ENCODE peak calls at places on chromosomes 2 and 18, in four cellular contexts. N is prostate gland, I is glutamatergic neuron, L is GM20000. T is an unnamed sample.

GRCh38 chr2:68377137-68377780 is 12.2 kb downstream of the PLEK start:
- DNase-seq in N (no peak), I (no peak), L (no peak), T (no peak)

GRCh38 chr2:208097801-208098200 is 26.5 kb downstream of the CRYGD start:
- DNase-seq in N (no peak), I (no peak), L (no peak), T (no peak)

GRCh38 chr2:24559714-24560113 is 68.7 kb downstream of the NCOA1 start:
- DNase-seq in N (no peak), I (no peak), L (no peak), T (no peak)

GRCh38 chr2:160371251-160372009 is 122.2 kb downstream of the RBMS1 start:
- DNase-seq in N (no peak), I (no peak), L (no peak), T (no peak)

GRCh38 chr2:224347181-224348051 is 54.5 kb downstream of the FAM124B start:
- DNase-seq in N (no peak), I (no peak), L (no peak), T (no peak)

GRCh38 chr2:109470121-109470921 is 143.4 kb downstream of the SEPTIN10 start:
- DNase-seq in N (no peak), I (no peak), L (no peak), T (no peak)

GRCh38 chr18:77115461-77115907 is 17.1 kb downstream of the MBP start:
- DNase-seq in N (no peak), I (no peak), L (no peak), T (no peak)

GRCh38 chr18:11857177-11857887 is 6.1 kb downstream of the CHMP1B start:
- DNase-seq in N (no peak), I (no peak), L (no peak), T (no peak)

GRCh38 chr2:12555012-12555645 is 161.6 kb upstream of the TRIB2 start:
- DNase-seq in N (no peak), I (no peak), L (peak; percentile 19), T (no peak)

GRCh38 chr2:108968619-108969018 is 20.4 kb downstream of the EDAR start:
- DNase-seq in N (peak; percentile 69), I (no peak), L (no peak), T (no peak)

GRCh38 chr18:13310286-13310685 is 91.7 kb downstream of the LDLRAD4 start:
- DNase-seq in N (no peak), I (no peak), L (no peak), T (no peak)

GRCh38 chr2:227479865-227480475 is 8.0 kb downstream of the AGFG1 start:
- DNase-seq in N (no peak), I (no peak), L (no peak), T (no peak)

GRCh38 chr2:191001032-191001431 is 12.9 kb downstream of the STAT1 start:
- DNase-seq in N (peak; percentile 26), I (no peak), L (no peak), T (no peak)

GRCh38 chr2:127014630-127015029 is 92.3 kb downstream of the BIN1 start:
- DNase-seq in N (no peak), I (no peak), L (no peak), T (no peak)

GRCh38 chr2:69843993-69844392 is 14.5 kb downstream of the GMCL1 start:
- DNase-seq in N (no peak), I (no peak), L (no peak), T (no peak)

GRCh38 chr2:168482245-168482644 is 26.2 kb downstream of the CERS6 start:
- DNase-seq in N (no peak), I (no peak), L (no peak), T (no peak)

GRCh38 chr2:221767106-221767878 is 195.2 kb upstream of the EPHA4 start:
- DNase-seq in N (no peak), I (no peak), L (no peak), T (no peak)

GRCh38 chr2:7994397-7994951 is 687.4 kb upstream of the ID2 start:
- DNase-seq in N (no peak), I (no peak), L (no peak), T (no peak)

GRCh38 chr2:230614913-230615332 is 97.7 kb upstream of the CAB39 start:
- DNase-seq in N (no peak), I (no peak), L (peak; percentile 70), T (no peak)

GRCh38 chr18:55912919-55913318 is 324.9 kb upstream of the TCF4 start:
- DNase-seq in N (no peak), I (no peak), L (no peak), T (no peak)

GRCh38 chr2:216242365-216242764 is 129.9 kb downstream of the MARCHF4 start:
- DNase-seq in N (no peak), I (peak; percentile 41), L (no peak), T (no peak)

GRCh38 chr2:94956797-94957391 is 68.6 kb upstream of the MAL start:
- DNase-seq in N (peak; percentile 33), I (peak; percentile 69), L (peak; percentile 53), T (no peak)

GRCh38 chr2:167843657-167844056 is 403.7 kb downstream of the STK39 start:
- DNase-seq in N (no peak), I (no peak), L (no peak), T (no peak)

GRCh38 chr2:134912406-134912805 is 6.2 kb upstream of the CCNT2 start:
- DNase-seq in N (no peak), I (no peak), L (no peak), T (no peak)

GRCh38 chr2:223460774-223461211 is 141.4 kb downstream of the SCG2 start:
- DNase-seq in N (no peak), I (no peak), L (no peak), T (no peak)

GRCh38 chr18:74540689-74541421 is 6.6 kb downstream of the CNDP1 start:
- DNase-seq in N (no peak), I (no peak), L (no peak), T (no peak)

GRCh38 chr2:234191819-234192407 is 141.4 kb downstream of the SPP2 start:
- DNase-seq in N (no peak), I (no peak), L (no peak), T (no peak)

GRCh38 chr2:102049756-102050443 is 58.1 kb downstream of the IL1R2 start:
- DNase-seq in N (peak; percentile 83), I (no peak), L (no peak), T (no peak)

GRCh38 chr2:10028407-10028987 is 14.9 kb upstream of the KLF11 start:
- DNase-seq in N (no peak), I (no peak), L (no peak), T (no peak)
- TF ChIP-seq CTCF in N (no peak), I (no peak), L (peak; percentile 4), T (no peak)

DNA sequence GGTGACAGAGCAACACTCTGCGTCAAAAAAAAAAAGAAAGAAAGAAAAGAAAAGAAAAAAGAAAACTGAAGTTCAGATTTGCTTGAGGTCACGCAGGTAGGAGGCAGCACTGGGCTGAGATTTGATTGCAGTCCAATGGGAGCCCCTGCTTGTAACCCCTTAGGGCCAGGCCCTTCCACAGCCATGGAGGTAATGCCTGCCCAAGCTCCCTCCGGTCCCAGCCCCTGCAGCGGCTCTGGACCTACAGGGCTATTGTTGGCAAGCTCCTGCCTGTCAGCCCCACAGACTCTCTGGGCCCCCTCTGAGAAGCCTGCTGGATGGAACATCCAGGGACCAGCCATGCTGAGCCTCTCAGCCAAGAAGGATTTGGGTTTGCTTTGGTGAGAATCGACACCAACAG is 12.2 kb downstream of the ZFP36L2 start:
- DNase-seq in N (no peak), I (no peak), L (no peak), T (no peak)
- TF ChIP-seq CTCF in N (no peak), I (no peak), L (no peak), T (no peak)

DNA sequence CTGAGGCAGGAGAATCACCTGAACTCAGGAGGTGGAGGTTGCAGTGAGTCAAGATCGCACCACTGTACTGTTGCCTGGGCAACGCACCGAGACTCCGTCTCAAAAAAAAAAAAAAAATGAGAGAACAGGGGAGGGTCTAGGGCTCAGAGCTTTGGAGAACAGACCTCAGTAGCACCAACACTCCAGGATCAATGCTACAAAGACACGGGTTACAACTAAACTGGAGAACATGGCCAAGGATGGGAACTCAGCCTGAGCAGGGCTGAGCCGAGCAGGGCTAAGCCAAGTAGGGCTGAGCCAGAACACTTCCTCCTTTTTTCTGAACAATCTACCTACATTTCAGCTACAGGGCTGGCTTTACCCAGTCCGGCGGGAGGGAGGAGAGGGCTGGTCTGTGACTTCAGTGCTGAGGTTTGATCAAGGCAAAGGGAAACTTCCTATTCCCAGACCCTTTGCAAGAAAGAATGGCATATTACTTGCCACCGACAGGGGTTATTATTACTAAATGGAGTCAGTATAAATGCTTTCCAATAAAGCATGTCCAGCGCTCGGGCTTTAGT is 2.9 kb upstream of the CASP8 start:
- DNase-seq in N (no peak), I (no peak), L (peak; percentile 53), T (no peak)
- TF ChIP-seq CTCF in N (peak; percentile 28), I (no peak), L (no peak), T (no peak)

GRCh38 chr2:241701405-241702154 is at the start of gene ING5:
- DNase-seq in N (peak; percentile 96), I (peak; percentile 99), L (peak; percentile 95), T (peak; percentile 95)
- TF ChIP-seq CTCF in N (no peak), I (no peak), L (no peak), T (peak; percentile 12)

GRCh38 chr2:203682688-203683130 is 23.7 kb upstream of the CD28 start:
- DNase-seq in N (no peak), I (no peak), L (no peak), T (no peak)
- TF ChIP-seq CTCF in N (no peak), I (no peak), L (no peak), T (no peak)

GRCh38 chr2:66014450-66014849 is 420.5 kb upstream of the MEIS1 start:
- DNase-seq in N (no peak), I (no peak), L (no peak), T (no peak)
- TF ChIP-seq CTCF in N (no peak), I (no peak), L (no peak), T (no peak)